ENCODE peak calls at places on chromosomes 7 and 10, in nine cellular contexts. One of them, this sample, is unnamed. For H3K4me1, the result is how much of the 10 kb centered on the place peaks cover.

GRCh38 chr10:124306922-124307371 is 111.8 kb downstream of the OAT start:
- DNase-seq in esophagus muscularis mucosa: no peak
- DNase-seq in stomach: no peak
- DNase-seq in CD8-positive, alpha-beta T cell: no peak
- DNase-seq in A673: no peak
- DNase-seq in trophoblast cell: peak
- DNase-seq in heart left ventricle: no peak
- DNase-seq in vagina: no peak
- DNase-seq in aorta: no peak
- DNase-seq in this sample: no peak

GRCh38 chr7:139811106-139811505 is 18.0 kb upstream of the TBXAS1 start:
- DNase-seq in vagina: no peak
- DNase-seq in A673: no peak
- DNase-seq in heart left ventricle: no peak
- DNase-seq in esophagus muscularis mucosa: no peak
- DNase-seq in stomach: no peak
- DNase-seq in aorta: no peak
- DNase-seq in CD8-positive, alpha-beta T cell: no peak
- DNase-seq in trophoblast cell: no peak
- DNase-seq in this sample: no peak

GRCh38 chr10:19479854-19480253 is 336.4 kb upstream of the PLXDC2 start:
- DNase-seq in A673: no peak
- DNase-seq in aorta: no peak
- DNase-seq in trophoblast cell: no peak
- DNase-seq in heart left ventricle: no peak
- DNase-seq in esophagus muscularis mucosa: no peak
- DNase-seq in stomach: no peak
- DNase-seq in vagina: no peak
- DNase-seq in CD8-positive, alpha-beta T cell: no peak
- DNase-seq in this sample: no peak

GRCh38 chr7:92723978-92724377 is 112.4 kb downstream of the CDK6 start:
- DNase-seq in vagina: no peak
- DNase-seq in trophoblast cell: no peak
- DNase-seq in A673: peak
- DNase-seq in CD8-positive, alpha-beta T cell: no peak
- DNase-seq in stomach: no peak
- DNase-seq in esophagus muscularis mucosa: no peak
- DNase-seq in heart left ventricle: peak
- DNase-seq in aorta: no peak
- DNase-seq in this sample: no peak

GRCh38 chr7:29853072-29853471 is 46.8 kb downstream of the WIPF3 start:
- DNase-seq in trophoblast cell: no peak
- DNase-seq in A673: no peak
- DNase-seq in aorta: no peak
- DNase-seq in stomach: no peak
- DNase-seq in CD8-positive, alpha-beta T cell: no peak
- DNase-seq in heart left ventricle: no peak
- DNase-seq in esophagus muscularis mucosa: no peak
- DNase-seq in vagina: no peak
- DNase-seq in this sample: no peak

GRCh38 chr10:59561397-59562121 is 148.1 kb downstream of the SLC16A9 start:
- DNase-seq in aorta: no peak
- DNase-seq in trophoblast cell: no peak
- DNase-seq in stomach: no peak
- DNase-seq in vagina: no peak
- DNase-seq in heart left ventricle: no peak
- DNase-seq in esophagus muscularis mucosa: peak
- DNase-seq in A673: no peak
- DNase-seq in CD8-positive, alpha-beta T cell: no peak
- DNase-seq in this sample: no peak

GRCh38 chr10:21495002-21495685 is 30.3 kb downstream of the SKIDA1 start:
- DNase-seq in esophagus muscularis mucosa: no peak
- DNase-seq in stomach: no peak
- DNase-seq in vagina: no peak
- DNase-seq in A673: no peak
- DNase-seq in trophoblast cell: peak
- DNase-seq in aorta: no peak
- DNase-seq in CD8-positive, alpha-beta T cell: no peak
- DNase-seq in heart left ventricle: no peak
- DNase-seq in this sample: no peak

GRCh38 chr7:2287742-2288141 is 26.5 kb downstream of the SNX8 start:
- DNase-seq in aorta: no peak
- DNase-seq in esophagus muscularis mucosa: no peak
- DNase-seq in A673: no peak
- DNase-seq in vagina: no peak
- DNase-seq in heart left ventricle: no peak
- DNase-seq in trophoblast cell: no peak
- DNase-seq in CD8-positive, alpha-beta T cell: no peak
- DNase-seq in stomach: no peak
- DNase-seq in this sample: no peak

GRCh38 chr10:44576715-44577191 is 191.9 kb upstream of the CXCL12 start:
- DNase-seq in CD8-positive, alpha-beta T cell: peak
- DNase-seq in stomach: no peak
- DNase-seq in aorta: no peak
- DNase-seq in A673: no peak
- DNase-seq in vagina: peak
- DNase-seq in trophoblast cell: no peak
- DNase-seq in heart left ventricle: no peak
- DNase-seq in esophagus muscularis mucosa: peak
- DNase-seq in this sample: no peak

GRCh38 chr10:94138391-94138790 is 144.7 kb downstream of the PLCE1 start:
- DNase-seq in aorta: no peak
- DNase-seq in A673: no peak
- DNase-seq in esophagus muscularis mucosa: no peak
- DNase-seq in trophoblast cell: no peak
- DNase-seq in CD8-positive, alpha-beta T cell: no peak
- DNase-seq in stomach: no peak
- DNase-seq in vagina: no peak
- DNase-seq in heart left ventricle: no peak
- DNase-seq in this sample: no peak

GRCh38 chr10:63466168-63466935 is 575 bp upstream of the JMJD1C start:
- DNase-seq in A673: peak
- DNase-seq in heart left ventricle: peak
- DNase-seq in vagina: no peak
- DNase-seq in aorta: no peak
- DNase-seq in trophoblast cell: peak
- DNase-seq in CD8-positive, alpha-beta T cell: peak
- DNase-seq in esophagus muscularis mucosa: no peak
- DNase-seq in stomach: peak
- DNase-seq in this sample: no peak

GRCh38 chr10:29392376-29393021 is 103.6 kb downstream of the LYZL1 start:
- DNase-seq in heart left ventricle: no peak
- DNase-seq in CD8-positive, alpha-beta T cell: peak
- DNase-seq in esophagus muscularis mucosa: peak
- DNase-seq in stomach: peak
- DNase-seq in A673: peak
- DNase-seq in vagina: no peak
- DNase-seq in aorta: no peak
- DNase-seq in trophoblast cell: peak
- DNase-seq in this sample: no peak

GRCh38 chr10:86970887-86971145 is 2.5 kb downstream of the ADIRF start:
- DNase-seq in trophoblast cell: no peak
- DNase-seq in aorta: no peak
- DNase-seq in vagina: no peak
- DNase-seq in heart left ventricle: no peak
- DNase-seq in stomach: no peak
- DNase-seq in A673: no peak
- DNase-seq in esophagus muscularis mucosa: no peak
- DNase-seq in CD8-positive, alpha-beta T cell: no peak
- DNase-seq in this sample: no peak
- H3K4me1 ChIP-seq in trophoblast cell: under half
- H3K4me1 ChIP-seq in aorta: under half
- H3K4me1 ChIP-seq in vagina: half or more
- H3K4me1 ChIP-seq in heart left ventricle: under half
- H3K4me1 ChIP-seq in stomach: half or more
- H3K4me1 ChIP-seq in A673: under half
- H3K4me1 ChIP-seq in esophagus muscularis mucosa: half or more
- H3K4me1 ChIP-seq in CD8-positive, alpha-beta T cell: half or more
- H3K4me1 ChIP-seq in this sample: half or more

GRCh38 chr10:71314028-71314693 is 4.9 kb upstream of the SLC29A3 start:
- DNase-seq in esophagus muscularis mucosa: no peak
- DNase-seq in trophoblast cell: peak
- DNase-seq in aorta: peak
- DNase-seq in stomach: peak
- DNase-seq in A673: peak
- DNase-seq in CD8-positive, alpha-beta T cell: peak
- DNase-seq in vagina: no peak
- DNase-seq in heart left ventricle: peak
- DNase-seq in this sample: peak
- H3K4me3 ChIP-seq in esophagus muscularis mucosa: peak
- H3K4me3 ChIP-seq in trophoblast cell: no peak
- H3K4me3 ChIP-seq in aorta: no peak
- H3K4me3 ChIP-seq in stomach: no peak
- H3K4me3 ChIP-seq in A673: no peak
- H3K4me3 ChIP-seq in CD8-positive, alpha-beta T cell: no peak
- H3K4me3 ChIP-seq in vagina: no peak
- H3K4me3 ChIP-seq in heart left ventricle: peak
- H3K4me3 ChIP-seq in this sample: no peak

DNA sequence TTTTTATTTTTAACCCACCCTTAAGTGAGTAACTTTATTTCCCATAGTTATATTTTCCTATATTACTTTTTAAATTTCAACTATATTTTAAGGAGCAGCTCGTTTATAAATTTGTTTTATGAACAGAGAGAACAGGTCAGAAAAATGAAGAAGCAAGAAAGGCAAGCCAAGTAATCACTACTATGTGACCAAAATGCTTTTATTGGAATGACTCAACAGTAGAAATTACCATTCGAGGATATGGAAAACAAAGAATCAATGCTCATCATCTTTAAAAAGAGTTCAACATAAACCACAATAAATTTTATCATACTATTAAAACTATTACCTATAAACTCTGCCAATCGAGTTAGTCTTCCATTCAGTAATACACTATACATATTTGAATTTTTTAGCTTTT is 7.6 kb downstream of the HERC4 start:
- DNase-seq in esophagus muscularis mucosa: no peak
- DNase-seq in stomach: no peak
- DNase-seq in trophoblast cell: no peak
- DNase-seq in A673: no peak
- DNase-seq in CD8-positive, alpha-beta T cell: no peak
- DNase-seq in aorta: no peak
- DNase-seq in vagina: no peak
- DNase-seq in heart left ventricle: no peak
- DNase-seq in this sample: no peak
- H3K4me1 ChIP-seq in esophagus muscularis mucosa: under half
- H3K4me1 ChIP-seq in stomach: under half
- H3K4me1 ChIP-seq in trophoblast cell: under half
- H3K4me1 ChIP-seq in A673: under half
- H3K4me1 ChIP-seq in CD8-positive, alpha-beta T cell: under half
- H3K4me1 ChIP-seq in aorta: under half
- H3K4me1 ChIP-seq in vagina: under half
- H3K4me1 ChIP-seq in heart left ventricle: under half
- H3K4me1 ChIP-seq in this sample: under half

DNA sequence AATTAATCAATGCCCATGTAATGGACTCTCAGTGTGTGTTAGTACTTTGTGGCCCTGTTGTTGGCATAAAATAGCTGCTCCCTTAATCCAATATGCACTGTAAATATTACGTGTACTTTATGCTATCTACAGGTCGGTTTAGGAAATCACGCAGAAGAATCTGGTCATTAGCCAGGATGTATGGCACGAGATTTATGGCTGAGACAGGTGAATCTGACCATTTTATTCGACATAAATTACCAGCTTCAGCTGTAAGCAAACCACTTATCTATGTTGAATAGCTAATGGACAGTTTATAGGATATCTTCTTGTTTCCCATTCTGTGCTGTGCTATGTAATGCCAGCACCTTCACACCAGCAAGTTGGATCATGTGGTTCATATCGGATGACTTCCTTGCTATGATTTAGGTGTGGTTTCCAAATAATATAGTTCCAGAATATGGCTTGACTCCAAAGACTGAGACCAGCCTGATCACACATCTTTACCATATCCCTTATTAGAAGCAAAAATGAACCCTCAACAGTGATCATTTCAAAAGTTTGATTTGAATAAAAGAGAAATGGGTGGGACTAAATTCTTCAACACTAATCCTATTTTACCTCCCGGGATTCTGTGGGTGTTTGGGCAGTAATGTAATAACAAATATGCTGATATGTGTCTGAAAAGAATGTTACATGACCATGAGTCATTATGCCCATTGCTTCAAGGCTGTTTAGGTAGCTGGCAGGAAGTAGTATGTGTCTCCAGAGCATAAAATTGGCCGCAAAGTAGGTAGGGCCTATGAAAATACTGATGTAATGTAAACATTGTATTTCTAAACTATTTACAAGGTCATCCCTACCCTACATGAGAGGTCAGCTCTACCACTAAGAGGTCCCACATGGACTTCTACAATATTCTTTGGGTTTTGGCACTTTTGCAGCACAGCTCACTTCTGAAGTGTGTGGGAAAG is 301.6 kb downstream of the AHR start:
- DNase-seq in stomach: no peak
- DNase-seq in CD8-positive, alpha-beta T cell: no peak
- DNase-seq in A673: peak
- DNase-seq in trophoblast cell: peak
- DNase-seq in heart left ventricle: no peak
- DNase-seq in vagina: no peak
- DNase-seq in aorta: no peak
- DNase-seq in esophagus muscularis mucosa: no peak
- DNase-seq in this sample: no peak
- H3K4me3 ChIP-seq in stomach: no peak
- H3K4me3 ChIP-seq in CD8-positive, alpha-beta T cell: no peak
- H3K4me3 ChIP-seq in A673: no peak
- H3K4me3 ChIP-seq in trophoblast cell: no peak
- H3K4me3 ChIP-seq in heart left ventricle: no peak
- H3K4me3 ChIP-seq in vagina: no peak
- H3K4me3 ChIP-seq in aorta: no peak
- H3K4me3 ChIP-seq in esophagus muscularis mucosa: no peak
- H3K4me3 ChIP-seq in this sample: no peak

DNA sequence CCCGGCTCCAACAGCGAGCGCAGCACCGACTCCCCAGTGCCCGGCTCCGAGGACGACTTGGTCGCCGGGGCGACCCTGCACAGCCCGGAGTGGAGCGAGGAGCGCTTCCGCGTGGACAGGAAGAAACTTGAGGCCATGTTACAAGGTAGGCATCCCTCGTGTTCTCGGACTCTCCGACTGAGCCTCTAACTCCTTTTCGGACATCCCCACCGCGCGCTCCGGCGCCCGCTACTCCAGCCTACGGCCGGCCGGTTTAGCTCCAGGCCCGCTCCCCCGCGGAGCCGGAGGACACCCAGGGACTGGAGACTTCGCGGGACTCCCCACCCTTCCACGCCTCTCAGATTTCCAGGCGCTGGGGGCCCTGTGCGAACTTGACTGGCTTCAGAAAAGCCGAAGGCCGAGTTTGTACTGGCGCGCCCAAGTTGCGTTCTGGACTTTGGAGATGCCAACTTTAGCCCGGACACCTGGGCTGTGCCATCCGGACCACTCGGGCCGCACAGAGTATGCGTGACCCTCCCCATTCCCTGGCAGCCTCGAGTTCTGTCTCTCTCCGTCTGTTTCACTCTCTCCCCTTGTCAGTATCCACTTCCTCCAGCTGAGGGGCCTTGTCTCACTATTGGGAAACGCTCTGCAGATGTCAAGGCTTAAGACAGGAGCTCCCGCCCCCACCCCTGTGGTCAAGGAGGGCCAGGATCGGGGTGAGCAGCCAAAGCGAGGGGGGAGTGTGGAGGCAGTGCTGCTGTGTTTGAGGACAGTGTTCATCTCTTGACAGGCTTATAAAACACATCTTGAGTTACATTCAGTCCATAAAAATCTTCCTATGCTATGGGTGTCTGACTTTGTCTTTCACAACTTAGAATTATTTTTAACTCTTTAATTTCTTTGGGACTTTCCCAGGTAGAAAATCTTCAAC is 773 bp downstream of the BICC1 start:
- DNase-seq in trophoblast cell: peak
- DNase-seq in aorta: peak
- DNase-seq in vagina: no peak
- DNase-seq in A673: peak
- DNase-seq in esophagus muscularis mucosa: peak
- DNase-seq in stomach: peak
- DNase-seq in heart left ventricle: peak
- DNase-seq in CD8-positive, alpha-beta T cell: no peak
- DNase-seq in this sample: no peak
- H3K4me1 ChIP-seq in trophoblast cell: under half
- H3K4me1 ChIP-seq in aorta: under half
- H3K4me1 ChIP-seq in vagina: under half
- H3K4me1 ChIP-seq in A673: under half
- H3K4me1 ChIP-seq in esophagus muscularis mucosa: under half
- H3K4me1 ChIP-seq in stomach: under half
- H3K4me1 ChIP-seq in heart left ventricle: under half
- H3K4me1 ChIP-seq in CD8-positive, alpha-beta T cell: under half
- H3K4me1 ChIP-seq in this sample: under half

This sample was measured in CD4-positive, alpha-beta memory T cell.